ENCODE peak calls at places on chromosomes 5 and 9, in eight cellular contexts. L is SK-N-SH, X is prostate gland, T is HepG2, U is GM12892, S is HCT116, D is esophagus muscularis mucosa, M is endothelial cell of umbilical vein. K is an unnamed sample.

GRCh38 chr9:113875420-113875916 is 641 bp upstream of the ZNF618 start:
- DNase-seq in S (no peak), M (no peak), D (no peak), L (no peak), T (no peak), X (no peak), U (no peak), K (no peak)

GRCh38 chr5:127011961-127012644 is 18.3 kb downstream of the MARCHF3 start:
- DNase-seq in L (no peak), S (no peak), T (no peak), X (no peak), M (peak; percentile 43), D (no peak), U (no peak), K (no peak)

GRCh38 chr9:118829334-118829733 is 539.9 kb downstream of the BRINP1 start:
- DNase-seq in X (no peak), S (no peak), D (no peak), U (no peak), L (peak; percentile 5), T (no peak), M (no peak), K (no peak)

GRCh38 chr5:76542887-76543690 is 80.1 kb downstream of the F2RL2 start:
- DNase-seq in T (no peak), L (no peak), S (no peak), X (no peak), U (no peak), M (no peak), D (no peak), K (peak; percentile 32)

GRCh38 chr9:20309209-20309608 is 313.1 kb downstream of the MLLT3 start:
- DNase-seq in X (no peak), L (no peak), S (no peak), M (no peak), T (no peak), D (no peak), U (no peak), K (no peak)

GRCh38 chr5:74660146-74660545 is 19.6 kb upstream of the ENC1 start:
- DNase-seq in T (no peak), S (no peak), D (peak; percentile 45), U (no peak), M (no peak), X (no peak), L (no peak), K (no peak)

GRCh38 chr9:92035146-92035545 is 80.1 kb downstream of the SPTLC1 start:
- DNase-seq in D (no peak), T (no peak), L (no peak), M (no peak), U (no peak), S (no peak), X (no peak), K (no peak)

GRCh38 chr9:114314256-114314867 is 8.5 kb upstream of the ORM1 start:
- DNase-seq in S (no peak), X (no peak), T (no peak), L (no peak), U (no peak), D (no peak), M (no peak), K (no peak)

GRCh38 chr5:178336889-178337785 is 104.5 kb upstream of the PHYKPL start:
- DNase-seq in S (no peak), L (peak; percentile 78), T (no peak), X (no peak), U (no peak), M (no peak), D (no peak), K (no peak)

GRCh38 chr5:177271113-177271512 is 32.4 kb downstream of the RAB24 start:
- DNase-seq in D (no peak), X (no peak), S (no peak), U (no peak), M (no peak), L (no peak), T (no peak), K (no peak)

GRCh38 chr5:157611571-157612067 is 36.0 kb upstream of the ADAM19 start:
- DNase-seq in L (no peak), T (no peak), M (no peak), X (no peak), U (no peak), D (no peak), S (no peak), K (no peak)

GRCh38 chr5:74624501-74624900 is 16.0 kb downstream of the ENC1 start:
- DNase-seq in D (no peak), T (no peak), S (no peak), U (no peak), L (no peak), X (no peak), M (no peak), K (no peak)

GRCh38 chr9:79034583-79034982 is 537.2 kb upstream of the TLE4 start:
- DNase-seq in S (no peak), L (no peak), D (no peak), T (no peak), X (no peak), M (no peak), U (no peak), K (no peak)

GRCh38 chr5:96934291-96934694 is 1.6 kb upstream of the LNPEP start:
- DNase-seq in X (peak; percentile 33), M (no peak), T (peak; percentile 17), S (no peak), D (no peak), L (no peak), U (no peak), K (peak; percentile 13)

GRCh38 chr9:93582550-93582949 is 6.2 kb downstream of the PHF2 start:
- DNase-seq in D (no peak), L (no peak), T (no peak), X (no peak), U (no peak), S (no peak), M (no peak), K (no peak)

GRCh38 chr5:176780071-176780850 is 30.1 kb upstream of the UNC5A start:
- DNase-seq in D (no peak), U (no peak), T (no peak), S (no peak), L (no peak), X (no peak), M (no peak), K (no peak)

GRCh38 chr9:123424552-123425225 is 68.7 kb downstream of the CRB2 start:
- DNase-seq in D (no peak), S (no peak), U (no peak), T (no peak), M (no peak), X (no peak), L (no peak), K (no peak)

GRCh38 chr5:135211083-135211790 is 177.2 kb upstream of the PITX1 start:
- DNase-seq in S (no peak), L (no peak), D (peak; percentile 86), T (no peak), X (no peak), M (no peak), U (no peak), K (no peak)

GRCh38 chr9:25700430-25700829 is 22.2 kb upstream of the TUSC1 start:
- DNase-seq in L (no peak), S (no peak), D (no peak), T (no peak), M (no peak), U (no peak), X (no peak), K (no peak)

GRCh38 chr5:137254695-137255094 is 244.4 kb downstream of the SPOCK1 start:
- DNase-seq in L (peak; percentile 23), D (peak; percentile 91), T (no peak), U (no peak), M (no peak), S (no peak), X (peak; percentile 15), K (no peak)
- TF ChIP-seq POLR2AphosphoS5 in L (no peak), D (peak; percentile 28), T (no peak), U (no peak), M (no peak), S (no peak), X (peak; percentile 73), K (peak; percentile 58)

DNA sequence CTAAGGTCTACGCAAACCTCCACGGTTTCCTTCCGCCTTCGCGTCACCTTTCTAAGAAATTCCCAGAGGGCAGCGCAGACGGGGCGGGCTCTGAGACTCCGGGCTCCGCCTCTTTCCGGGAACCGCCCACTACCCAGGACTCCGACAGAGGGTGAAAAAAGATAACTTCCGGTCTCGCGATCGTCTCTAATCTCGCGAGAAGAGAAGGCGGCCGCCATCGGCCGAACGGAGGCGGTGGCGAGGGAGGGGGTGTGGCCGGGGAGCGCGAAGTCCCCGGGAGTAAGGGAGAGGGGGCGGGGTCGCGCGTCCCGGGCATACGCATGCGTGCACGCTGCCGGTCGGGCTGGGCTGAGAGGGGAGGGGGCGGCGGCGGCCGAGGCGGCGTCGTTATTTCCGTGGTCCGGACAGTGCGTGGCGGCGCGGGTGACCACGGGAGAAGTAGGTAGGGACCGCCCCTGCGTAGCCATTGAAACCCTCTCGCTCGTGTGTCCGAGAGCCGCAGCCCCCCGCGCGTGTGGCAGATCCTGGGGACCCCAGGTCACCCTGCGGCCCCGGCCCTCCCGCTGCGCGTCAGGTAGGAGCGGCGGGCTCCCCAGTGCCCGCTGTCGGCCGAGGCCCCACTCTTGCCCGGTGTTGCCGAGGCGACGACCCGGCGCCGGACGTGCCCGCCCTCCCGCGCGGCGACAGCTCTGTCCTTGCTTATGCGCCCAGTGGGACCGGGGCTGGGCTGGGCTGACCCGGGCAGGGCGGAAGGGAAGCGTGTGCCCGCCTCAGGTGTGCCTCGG is at the start of gene NAA35:
- DNase-seq in M (peak; percentile 99), D (peak; percentile 99), X (peak; percentile 99), U (peak; percentile 86), T (peak; percentile 94), S (peak; percentile 97), L (peak; percentile 99), K (peak; percentile 99)
- TF ChIP-seq POLR2AphosphoS5 in M (no peak), D (peak; percentile 89), X (peak; percentile 97), U (peak; percentile 20), T (no peak), S (no peak), L (peak; percentile 96), K (peak; percentile 87)

GRCh38 chr5:172417130-172417802 is 37.1 kb downstream of the SH3PXD2B start:
- DNase-seq in M (no peak), U (no peak), T (no peak), S (no peak), X (no peak), D (no peak), L (no peak), K (no peak)
- TF ChIP-seq POLR2AphosphoS5 in M (no peak), U (no peak), T (no peak), S (no peak), X (no peak), D (no peak), L (no peak), K (no peak)

DNA sequence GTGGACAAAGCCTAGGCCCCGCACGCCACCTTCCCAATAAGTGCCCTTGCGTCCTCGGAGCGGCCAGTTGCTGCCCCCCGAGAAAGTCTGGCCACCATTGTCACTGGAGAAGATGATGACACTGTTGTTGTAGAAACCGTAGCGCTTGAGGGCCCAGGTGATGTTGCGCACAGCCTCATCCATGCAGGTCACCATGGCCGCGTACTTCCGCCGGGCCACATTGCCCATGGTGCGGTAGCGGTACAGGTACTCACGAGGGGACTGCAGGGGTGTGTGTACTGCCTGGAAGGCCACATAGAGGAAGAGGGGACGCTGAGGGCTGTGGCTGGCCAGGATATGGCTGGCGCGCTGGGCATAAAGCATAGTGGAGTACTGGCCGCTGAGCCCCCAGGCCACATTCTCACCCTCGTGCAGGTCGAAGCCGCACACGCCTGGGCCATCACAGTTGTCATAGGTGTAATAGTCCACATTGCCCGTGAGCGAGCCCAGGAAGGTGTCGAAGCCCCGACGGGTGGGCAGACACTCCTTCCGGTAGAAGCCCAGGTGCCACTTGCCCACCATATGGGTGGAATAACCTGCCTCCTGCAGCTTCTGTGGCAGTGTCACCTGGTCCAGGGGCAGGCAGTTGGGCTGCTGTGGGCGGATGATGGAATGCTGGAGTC is 4.6 kb downstream of the ARSI start:
- DNase-seq in X (no peak), M (no peak), T (no peak), S (no peak), D (no peak), U (no peak), L (no peak), K (no peak)
- TF ChIP-seq POLR2AphosphoS5 in X (no peak), M (no peak), T (no peak), S (no peak), D (no peak), U (no peak), L (no peak), K (no peak)

K was measured in transverse colon.